ENCODE peak calls at places on chromosomes 5 and 9, in nine cellular contexts. H is stimulated activated CD4-positive, alpha-beta T cell treated with anti-CD3 and anti-CD28 coated beads, Interleukin-1b, Interleukin-23, amount 100 ng/mL, for 48 hours; Y is CD4-positive, alpha-beta T cell; T is cardiac fibroblast; C is endothelial cell; Q is activated CD4-positive, alpha-beta T cell treated with anti-CD3 and anti-CD28 coated beads, Interleukin-2, amount 10 ng/mL, durations not matched to agents 7 days and 5 days; M is SIG-M5; F is C1 segment of cervical spinal cord; O is stimulated activated CD8-positive, alpha-beta memory T cell treated with anti-CD3 and anti-CD28 coated beads, Interleukin-15, amount 100 ng/mL, for 1 hour. U is an unnamed sample.
A peak's percentile ranks its signal among the peaks of the same experiment; 100 is the strongest.

GRCh38 chr9:110049699-110050450 is 158.1 kb downstream of the C9orf152 start:
- DNase-seq in H (peak; percentile 26), Y (no peak), T (peak; percentile 38), C (peak; percentile 34), Q (peak; percentile 26), M (no peak), F (no peak), O (no peak), U (peak; percentile 3)

GRCh38 chr5:128574041-128574440 is 36.0 kb upstream of the FBN2 start:
- DNase-seq in H (no peak), Y (no peak), T (peak; percentile 27), C (no peak), Q (no peak), M (no peak), F (no peak), O (no peak), U (no peak)

GRCh38 chr9:38435526-38435925 is 11.3 kb upstream of the IGFBPL1 start:
- DNase-seq in H (no peak), Y (no peak), T (no peak), C (no peak), Q (no peak), M (no peak), F (no peak), O (no peak), U (no peak)

GRCh38 chr5:63125862-63126261 is 547.2 kb downstream of the LRRC70 start:
- DNase-seq in H (no peak), Y (no peak), T (peak; percentile 67), C (no peak), Q (no peak), M (no peak), F (no peak), O (no peak), U (no peak)

GRCh38 chr9:94768766-94769165 is 42.3 kb downstream of the AOPEP start:
- DNase-seq in H (no peak), Y (no peak), T (no peak), C (no peak), Q (no peak), M (no peak), F (no peak), O (no peak), U (no peak)

GRCh38 chr5:144134181-144134827 is 36.2 kb downstream of the YIPF5 start:
- DNase-seq in H (no peak), Y (no peak), T (no peak), C (no peak), Q (no peak), M (no peak), F (no peak), O (no peak), U (no peak)

GRCh38 chr9:109307380-109308240 is 13.2 kb downstream of the EPB41L4B start:
- DNase-seq in H (no peak), Y (no peak), T (no peak), C (no peak), Q (no peak), M (no peak), F (no peak), O (no peak), U (no peak)

GRCh38 chr9:27395484-27395921 is 98.6 kb upstream of the EQTN start:
- DNase-seq in H (no peak), Y (no peak), T (no peak), C (no peak), Q (no peak), M (no peak), F (no peak), O (no peak), U (no peak)

GRCh38 chr5:120803282-120803681 is 339.2 kb downstream of the PRR16 start:
- DNase-seq in H (no peak), Y (no peak), T (peak; percentile 53), C (no peak), Q (no peak), M (no peak), F (no peak), O (no peak), U (no peak)

GRCh38 chr9:89549031-89549644 is 51.2 kb upstream of the SEMA4D start:
- DNase-seq in H (peak; percentile 85), Y (peak; percentile 82), T (peak; percentile 76), C (peak; percentile 83), Q (peak; percentile 86), M (no peak), F (peak; percentile 58), O (peak; percentile 78), U (peak; percentile 78)

GRCh38 chr5:152542741-152543140 is 137.7 kb upstream of the NMUR2 start:
- DNase-seq in H (no peak), Y (no peak), T (peak; percentile 0), C (peak; percentile 61), Q (no peak), M (no peak), F (no peak), O (no peak), U (no peak)

GRCh38 chr5:44875661-44876250 is 67.0 kb downstream of the MRPS30 start:
- DNase-seq in H (peak; percentile 30), Y (no peak), T (no peak), C (no peak), Q (peak; percentile 33), M (no peak), F (no peak), O (no peak), U (no peak)

GRCh38 chr9:21812945-21813568 is 10.6 kb downstream of the MTAP start:
- DNase-seq in H (peak; percentile 60), Y (peak; percentile 53), T (peak; percentile 80), C (peak; percentile 79), Q (peak; percentile 64), M (no peak), F (peak; percentile 18), O (peak; percentile 44), U (peak; percentile 53)

GRCh38 chr5:73776405-73776804 is 150.4 kb downstream of the ARHGEF28 start:
- DNase-seq in H (no peak), Y (no peak), T (no peak), C (no peak), Q (no peak), M (no peak), F (no peak), O (no peak), U (no peak)

U was measured in activated T-helper 9 cell treated with anti-CD3 and anti-CD28 coated beads, Interleukin-2, amount 50 U/mL, for 16 hours.